ENCODE peak calls at places on chromosome 12, in four cellular contexts. B is hepatocyte; Q is HCT116; X is CD8-positive, alpha-beta memory T cell. Z is an unnamed sample. For H3K4me1, the result is how much of the 10 kb centered on the place peaks cover.

GRCh38 chr12:52248541-52249035 is 15.5 kb downstream of the KRT7 start:
- DNase-seq in B (no peak), X (no peak), Q (no peak), Z (no peak)

GRCh38 chr12:132003846-132004245 is 54.1 kb downstream of the EP400 start:
- DNase-seq in B (no peak), X (no peak), Q (no peak), Z (no peak)

GRCh38 chr12:117068492-117068891 is 30.7 kb downstream of the TESC start:
- DNase-seq in B (no peak), X (no peak), Q (no peak), Z (no peak)

GRCh38 chr12:131052063-131052781 is 98.5 kb downstream of the ADGRD1 start:
- DNase-seq in B (no peak), Q (no peak), X (no peak), Z (no peak)

GRCh38 chr12:47022296-47022695 is 57.1 kb upstream of the PCED1B start:
- DNase-seq in B (no peak), X (no peak), Q (no peak), Z (no peak)

GRCh38 chr12:49944718-49945117 is 5.8 kb upstream of the AQP2 start:
- DNase-seq in Q (no peak), X (no peak), B (no peak), Z (no peak)

GRCh38 chr12:84920331-84920730 is 7.7 kb upstream of the SLC6A15 start:
- DNase-seq in X (no peak), Q (no peak), B (no peak), Z (no peak)

GRCh38 chr12:71748081-71748850 is 6.4 kb upstream of the RAB21 start:
- DNase-seq in B (no peak), X (no peak), Q (no peak), Z (no peak)

GRCh38 chr12:10968765-10969456 is 17.8 kb downstream of the TAS2R50 start:
- DNase-seq in B (no peak), Q (no peak), X (no peak), Z (no peak)

GRCh38 chr12:80156306-80156705 is 57.0 kb downstream of the OTOGL start:
- DNase-seq in B (no peak), X (no peak), Q (no peak), Z (no peak)

GRCh38 chr12:94513527-94513926 is 53.9 kb upstream of the CEP83 start:
- DNase-seq in X (no peak), B (no peak), Q (no peak), Z (no peak)

GRCh38 chr12:30219047-30219446 is 435.3 kb upstream of the TMTC1 start:
- DNase-seq in X (no peak), B (no peak), Q (no peak), Z (no peak)

GRCh38 chr12:2084553-2085296 is 31.9 kb downstream of the CACNA1C start:
- DNase-seq in B (no peak), X (no peak), Q (no peak), Z (no peak)

GRCh38 chr12:29807125-29807524 is 23.4 kb upstream of the TMTC1 start:
- DNase-seq in B (no peak), Q (no peak), X (no peak), Z (no peak)

GRCh38 chr12:11622774-11623375 is 26.6 kb upstream of the ETV6 start:
- DNase-seq in B (no peak), X (no peak), Q (no peak), Z (no peak)

GRCh38 chr12:40988831-40989230 is 199.3 kb upstream of the PDZRN4 start:
- DNase-seq in Q (no peak), B (no peak), X (no peak), Z (no peak)

GRCh38 chr12:124939428-124940142 is 25.1 kb upstream of the UBC start:
- DNase-seq in X (peak), B (peak), Q (peak), Z (peak)

GRCh38 chr12:95608252-95609033 is 57.2 kb upstream of the USP44 start:
- DNase-seq in B (peak), X (no peak), Q (no peak), Z (no peak)

GRCh38 chr12:95326450-95326849 is 108.8 kb downstream of the VEZT start:
- DNase-seq in Q (no peak), B (no peak), X (no peak), Z (no peak)

GRCh38 chr12:42589465-42590323 is at the start of gene PRICKLE1:
- DNase-seq in B (peak), Q (no peak), X (no peak), Z (no peak)

GRCh38 chr12:12717586-12718381 is 616 bp downstream of the CDKN1B start:
- DNase-seq in Q (no peak), B (peak), X (peak), Z (no peak)

GRCh38 chr12:77115471-77115870 is 50.1 kb upstream of the E2F7 start:
- DNase-seq in B (no peak), Q (no peak), X (no peak), Z (no peak)

GRCh38 chr12:68175566-68176033 is 16.1 kb upstream of the IFNG start:
- DNase-seq in Q (no peak), B (no peak), X (peak), Z (peak)

GRCh38 chr12:45546545-45546944 is 183.0 kb upstream of the ARID2 start:
- DNase-seq in Q (no peak), X (no peak), B (no peak), Z (no peak)

GRCh38 chr12:21756699-21757098 is 17.8 kb downstream of the KCNJ8 start:
- DNase-seq in X (no peak), Q (no peak), B (no peak), Z (no peak)

DNA sequence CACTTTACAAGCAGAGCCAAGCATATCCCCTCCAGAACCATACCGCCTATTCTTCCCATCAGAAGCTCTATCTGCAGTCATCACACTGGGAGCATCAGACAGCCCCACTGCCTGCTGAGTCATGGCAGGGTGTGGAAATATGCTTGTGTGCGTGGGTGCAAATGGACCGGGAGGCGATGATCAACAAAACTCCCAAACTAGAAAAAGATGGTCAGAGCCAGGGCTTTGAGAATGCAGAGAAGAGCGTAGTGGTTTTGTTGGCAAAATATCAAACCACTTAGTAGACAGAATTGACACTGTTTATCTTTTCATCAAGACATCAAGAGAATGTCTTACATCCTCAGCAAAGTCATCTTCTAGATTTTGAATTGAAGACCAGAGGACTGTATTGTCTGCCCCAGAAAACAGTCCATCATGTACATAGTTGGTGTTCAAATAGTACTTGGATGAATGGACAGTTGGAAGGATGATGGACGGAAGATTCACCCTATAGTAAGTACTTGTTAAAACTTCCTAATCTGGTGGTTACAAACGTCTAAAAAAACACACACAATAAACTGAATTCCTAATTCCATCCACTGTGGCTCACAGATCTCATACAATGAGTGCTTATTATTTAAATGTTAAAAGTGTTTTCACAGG is 54.9 kb downstream of the VWF start:
- DNase-seq in B (no peak), Q (no peak), X (no peak), Z (no peak)
- H3K27ac ChIP-seq in B (peak), Q (no peak), X (no peak), Z (no peak)

GRCh38 chr12:110564471-110564991 is 18.6 kb downstream of the PPTC7 start:
- DNase-seq in X (no peak), Q (no peak), B (no peak), Z (no peak)
- H3K4me1 ChIP-seq in X (half or more), Q (under half), B (under half), Z (under half)

GRCh38 chr12:122886161-122886560 is 9.8 kb downstream of the VPS37B start:
- DNase-seq in Q (no peak), B (no peak), X (no peak), Z (no peak)

GRCh38 chr12:122886851-122887816 is 8.8 kb downstream of the VPS37B start:
- DNase-seq in B (peak), X (no peak), Q (peak), Z (no peak)

GRCh38 chr12:122889658-122890561 is 6.0 kb downstream of the VPS37B start:
- DNase-seq in X (no peak), B (no peak), Q (no peak), Z (no peak)

GRCh38 chr12:122887817-122888212 is 8.1 kb downstream of the VPS37B start:
- DNase-seq in Q (no peak), B (no peak), X (no peak), Z (no peak)

DNA sequence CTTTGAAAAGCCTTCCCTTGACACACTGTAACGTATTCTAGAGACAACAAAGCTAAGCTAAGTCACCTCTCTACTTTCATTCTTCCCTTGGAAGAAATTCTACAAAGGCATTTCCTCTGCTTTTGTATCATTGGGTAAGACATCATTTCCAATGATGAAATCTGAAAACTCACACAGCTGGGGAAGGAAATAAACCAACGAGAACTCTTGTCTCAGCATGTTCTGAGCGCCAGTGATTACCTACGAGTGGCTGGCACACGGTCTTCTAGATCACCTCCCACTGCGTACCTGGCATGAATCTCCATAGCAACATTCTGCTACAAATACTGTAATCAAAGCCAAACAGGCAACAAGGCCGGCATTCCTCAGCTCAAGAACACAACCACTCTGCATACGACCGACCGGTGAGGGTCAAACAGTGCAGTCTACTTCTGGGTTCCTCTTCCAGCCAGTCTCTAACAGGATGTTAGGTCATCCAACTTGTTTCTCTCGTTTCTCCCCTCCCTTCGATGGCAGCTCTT is 7.6 kb downstream of the VPS37B start:
- DNase-seq in Q (peak), B (peak), X (peak), Z (peak)
- H3K4me3 ChIP-seq in Q (peak), B (no peak), X (peak), Z (peak)

GRCh38 chr12:108116254-108116653 is 12.8 kb upstream of the WSCD2 start:
- DNase-seq in X (no peak), B (no peak), Q (no peak), Z (no peak)

GRCh38 chr12:108117902-108118301 is 11.2 kb upstream of the WSCD2 start:
- DNase-seq in Q (no peak), B (no peak), X (no peak), Z (no peak)

GRCh38 chr12:108117163-108117849 is 11.8 kb upstream of the WSCD2 start:
- DNase-seq in X (no peak), Q (no peak), B (no peak), Z (no peak)

GRCh38 chr12:108115123-108115745 is 13.9 kb upstream of the WSCD2 start:
- DNase-seq in B (no peak), Q (no peak), X (no peak), Z (no peak)

GRCh38 chr12:108115746-108116125 is 13.4 kb upstream of the WSCD2 start:
- DNase-seq in X (no peak), B (no peak), Q (no peak), Z (no peak)
- H3K27ac ChIP-seq in X (no peak), B (no peak), Q (no peak), Z (no peak)

GRCh38 chr12:57135487-57135886 is 7.2 kb downstream of the LRP1 start:
- DNase-seq in X (peak), B (peak), Q (no peak), Z (no peak)

GRCh38 chr12:57133916-57134315 is 5.6 kb downstream of the LRP1 start:
- DNase-seq in Q (no peak), B (no peak), X (peak), Z (no peak)

GRCh38 chr12:57133013-57133569 is 4.8 kb downstream of the LRP1 start:
- DNase-seq in Q (no peak), B (no peak), X (peak), Z (no peak)

GRCh38 chr12:57135939-57136338 is 7.7 kb downstream of the LRP1 start:
- DNase-seq in X (no peak), B (peak), Q (no peak), Z (no peak)

DNA sequence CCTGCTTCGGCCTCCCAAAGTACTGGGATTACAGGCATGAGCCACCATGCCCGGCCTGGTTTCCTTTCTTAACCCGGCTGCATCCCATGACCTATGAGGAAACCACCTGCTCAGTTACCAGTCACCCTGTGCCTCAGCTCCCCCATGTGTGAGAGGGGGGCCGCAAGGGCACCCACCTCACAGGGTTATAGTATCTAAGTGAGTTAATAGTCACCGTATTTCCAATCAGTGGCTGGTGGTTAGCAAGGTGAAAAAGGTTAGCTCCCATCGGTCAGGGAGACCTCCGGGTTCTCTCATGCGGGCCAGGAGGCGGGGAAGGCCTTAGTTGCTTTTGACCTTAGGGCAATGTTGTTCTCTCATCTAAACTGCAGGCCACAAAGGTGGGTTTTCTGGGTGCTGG is 6.7 kb downstream of the LRP1 start:
- DNase-seq in B (no peak), X (peak), Q (no peak), Z (no peak)
- H3K4me1 ChIP-seq in B (half or more), X (under half), Q (under half), Z (under half)

GRCh38 chr12:4277205-4277543 is 3.6 kb downstream of the CCND2 start:
- DNase-seq in B (no peak), Q (no peak), X (no peak), Z (no peak)

GRCh38 chr12:4277856-4278581 is 4.5 kb downstream of the CCND2 start:
- DNase-seq in X (no peak), B (no peak), Q (no peak), Z (no peak)

GRCh38 chr12:4274960-4275868 is 1.7 kb downstream of the CCND2 start:
- DNase-seq in Q (no peak), B (peak), X (no peak), Z (no peak)

GRCh38 chr12:4275869-4276253 is 2.3 kb downstream of the CCND2 start:
- DNase-seq in X (no peak), Q (no peak), B (no peak), Z (no peak)

GRCh38 chr12:4276524-4277204 is 3.1 kb downstream of the CCND2 start:
- DNase-seq in B (peak), Q (peak), X (peak), Z (peak)
- H3K4me3 ChIP-seq in B (peak), Q (no peak), X (peak), Z (peak)

Z was measured in effector memory CD4-positive, alpha-beta T cell.